ENCODE peak calls at places on chromosomes 6 and 20, in ten cellular contexts. One of them, this sample, is unnamed.

GRCh38 chr20:35539756-35540212 is 2.1 kb upstream of the ERGIC3 start:
- DNase-seq in fibroblast of pulmonary artery: peak
- DNase-seq in kidney: no peak
- DNase-seq in mucosa of descending colon: peak
- DNase-seq in Peyer's patch: peak
- DNase-seq in HCT116: no peak
- DNase-seq in upper lobe of right lung: peak
- DNase-seq in tibial nerve: no peak
- DNase-seq in cardiac fibroblast: no peak
- DNase-seq in astrocyte of the spinal cord: no peak
- DNase-seq in this sample: peak

GRCh38 chr6:142013875-142014495 is 118.7 kb upstream of the GJE1 start:
- DNase-seq in fibroblast of pulmonary artery: no peak
- DNase-seq in kidney: no peak
- DNase-seq in mucosa of descending colon: no peak
- DNase-seq in Peyer's patch: no peak
- DNase-seq in HCT116: peak
- DNase-seq in upper lobe of right lung: no peak
- DNase-seq in tibial nerve: no peak
- DNase-seq in cardiac fibroblast: peak
- DNase-seq in astrocyte of the spinal cord: peak
- DNase-seq in this sample: no peak

GRCh38 chr20:62667530-62668440 is 25.5 kb downstream of the SLCO4A1 start:
- DNase-seq in fibroblast of pulmonary artery: no peak
- DNase-seq in kidney: no peak
- DNase-seq in mucosa of descending colon: no peak
- DNase-seq in Peyer's patch: no peak
- DNase-seq in HCT116: no peak
- DNase-seq in upper lobe of right lung: no peak
- DNase-seq in tibial nerve: no peak
- DNase-seq in cardiac fibroblast: no peak
- DNase-seq in astrocyte of the spinal cord: no peak
- DNase-seq in this sample: no peak

GRCh38 chr6:81480139-81480538 is 272.3 kb downstream of the TENT5A start:
- DNase-seq in fibroblast of pulmonary artery: no peak
- DNase-seq in kidney: no peak
- DNase-seq in mucosa of descending colon: no peak
- DNase-seq in Peyer's patch: no peak
- DNase-seq in HCT116: no peak
- DNase-seq in upper lobe of right lung: no peak
- DNase-seq in tibial nerve: no peak
- DNase-seq in cardiac fibroblast: peak
- DNase-seq in astrocyte of the spinal cord: peak
- DNase-seq in this sample: peak

GRCh38 chr20:10792291-10792690 is 118.5 kb upstream of the JAG1 start:
- DNase-seq in fibroblast of pulmonary artery: no peak
- DNase-seq in kidney: no peak
- DNase-seq in mucosa of descending colon: no peak
- DNase-seq in Peyer's patch: no peak
- DNase-seq in HCT116: no peak
- DNase-seq in upper lobe of right lung: no peak
- DNase-seq in tibial nerve: no peak
- DNase-seq in cardiac fibroblast: no peak
- DNase-seq in astrocyte of the spinal cord: peak
- DNase-seq in this sample: peak

GRCh38 chr6:30743099-30744053 is 889 bp upstream of the FLOT1 start:
- DNase-seq in fibroblast of pulmonary artery: peak
- DNase-seq in kidney: peak
- DNase-seq in mucosa of descending colon: peak
- DNase-seq in Peyer's patch: peak
- DNase-seq in HCT116: no peak
- DNase-seq in upper lobe of right lung: peak
- DNase-seq in tibial nerve: no peak
- DNase-seq in cardiac fibroblast: peak
- DNase-seq in astrocyte of the spinal cord: no peak
- DNase-seq in this sample: peak

GRCh38 chr20:63706852-63707557 is 771 bp downstream of the ARFRP1 start:
- DNase-seq in fibroblast of pulmonary artery: peak
- DNase-seq in kidney: peak
- DNase-seq in mucosa of descending colon: peak
- DNase-seq in Peyer's patch: peak
- DNase-seq in HCT116: no peak
- DNase-seq in upper lobe of right lung: peak
- DNase-seq in tibial nerve: no peak
- DNase-seq in cardiac fibroblast: peak
- DNase-seq in astrocyte of the spinal cord: no peak
- DNase-seq in this sample: peak

GRCh38 chr6:105227292-105227628 is 47.4 kb upstream of the POPDC3 start:
- DNase-seq in fibroblast of pulmonary artery: no peak
- DNase-seq in kidney: no peak
- DNase-seq in mucosa of descending colon: no peak
- DNase-seq in Peyer's patch: no peak
- DNase-seq in HCT116: no peak
- DNase-seq in upper lobe of right lung: no peak
- DNase-seq in tibial nerve: no peak
- DNase-seq in cardiac fibroblast: no peak
- DNase-seq in astrocyte of the spinal cord: no peak
- DNase-seq in this sample: no peak

GRCh38 chr6:73722318-73723060 is 26.5 kb downstream of the CD109 start:
- DNase-seq in fibroblast of pulmonary artery: peak
- DNase-seq in kidney: no peak
- DNase-seq in mucosa of descending colon: no peak
- DNase-seq in Peyer's patch: no peak
- DNase-seq in HCT116: no peak
- DNase-seq in upper lobe of right lung: no peak
- DNase-seq in tibial nerve: no peak
- DNase-seq in cardiac fibroblast: peak
- DNase-seq in astrocyte of the spinal cord: peak
- DNase-seq in this sample: peak

GRCh38 chr20:51800132-51800721 is 2.1 kb downstream of the SALL4 start:
- DNase-seq in fibroblast of pulmonary artery: peak
- DNase-seq in kidney: peak
- DNase-seq in mucosa of descending colon: peak
- DNase-seq in Peyer's patch: peak
- DNase-seq in HCT116: peak
- DNase-seq in upper lobe of right lung: peak
- DNase-seq in tibial nerve: no peak
- DNase-seq in cardiac fibroblast: peak
- DNase-seq in astrocyte of the spinal cord: peak
- DNase-seq in this sample: peak

DNA sequence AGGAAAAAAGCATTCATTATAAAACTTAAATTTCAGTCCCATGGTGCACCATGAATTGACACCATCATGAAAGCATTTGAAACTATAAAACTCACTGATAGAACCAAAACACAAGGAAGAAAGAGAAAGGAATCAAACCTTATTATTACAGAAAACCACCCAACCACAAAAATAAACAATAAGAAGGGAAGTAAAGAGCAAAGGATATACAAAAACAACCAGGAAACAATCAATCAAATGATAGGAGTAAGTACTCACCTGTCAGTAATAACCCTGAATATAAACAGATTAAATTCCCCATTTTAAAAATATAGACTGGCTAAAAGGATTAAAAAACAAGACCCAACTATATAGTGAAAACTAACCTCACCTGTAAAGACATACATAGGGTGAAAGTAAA is 5.8 kb downstream of the SLPI start:
- DNase-seq in fibroblast of pulmonary artery: no peak
- DNase-seq in kidney: no peak
- DNase-seq in mucosa of descending colon: no peak
- DNase-seq in Peyer's patch: no peak
- DNase-seq in HCT116: no peak
- DNase-seq in upper lobe of right lung: no peak
- DNase-seq in tibial nerve: no peak
- DNase-seq in cardiac fibroblast: no peak
- DNase-seq in astrocyte of the spinal cord: no peak
- DNase-seq in this sample: no peak
- H3K4me3 ChIP-seq in fibroblast of pulmonary artery: no peak
- H3K4me3 ChIP-seq in kidney: no peak
- H3K4me3 ChIP-seq in mucosa of descending colon: no peak
- H3K4me3 ChIP-seq in Peyer's patch: no peak
- H3K4me3 ChIP-seq in HCT116: no peak
- H3K4me3 ChIP-seq in upper lobe of right lung: no peak
- H3K4me3 ChIP-seq in tibial nerve: no peak
- H3K4me3 ChIP-seq in cardiac fibroblast: no peak
- H3K4me3 ChIP-seq in astrocyte of the spinal cord: no peak
- H3K4me3 ChIP-seq in this sample: no peak

GRCh38 chr6:79234150-79235022 is at the start of gene HMGN3:
- DNase-seq in fibroblast of pulmonary artery: peak
- DNase-seq in kidney: peak
- DNase-seq in mucosa of descending colon: peak
- DNase-seq in Peyer's patch: peak
- DNase-seq in HCT116: peak
- DNase-seq in upper lobe of right lung: peak
- DNase-seq in tibial nerve: peak
- DNase-seq in cardiac fibroblast: peak
- DNase-seq in astrocyte of the spinal cord: peak
- DNase-seq in this sample: peak

GRCh38 chr6:79233611-79234149 is 802 bp downstream of the HMGN3 start:
- DNase-seq in fibroblast of pulmonary artery: peak
- DNase-seq in kidney: peak
- DNase-seq in mucosa of descending colon: peak
- DNase-seq in Peyer's patch: peak
- DNase-seq in HCT116: peak
- DNase-seq in upper lobe of right lung: peak
- DNase-seq in tibial nerve: peak
- DNase-seq in cardiac fibroblast: peak
- DNase-seq in astrocyte of the spinal cord: peak
- DNase-seq in this sample: peak

GRCh38 chr6:79240509-79240908 is 6.0 kb upstream of the HMGN3 start:
- DNase-seq in fibroblast of pulmonary artery: peak
- DNase-seq in kidney: no peak
- DNase-seq in mucosa of descending colon: no peak
- DNase-seq in Peyer's patch: no peak
- DNase-seq in HCT116: no peak
- DNase-seq in upper lobe of right lung: no peak
- DNase-seq in tibial nerve: no peak
- DNase-seq in cardiac fibroblast: peak
- DNase-seq in astrocyte of the spinal cord: no peak
- DNase-seq in this sample: peak

DNA sequence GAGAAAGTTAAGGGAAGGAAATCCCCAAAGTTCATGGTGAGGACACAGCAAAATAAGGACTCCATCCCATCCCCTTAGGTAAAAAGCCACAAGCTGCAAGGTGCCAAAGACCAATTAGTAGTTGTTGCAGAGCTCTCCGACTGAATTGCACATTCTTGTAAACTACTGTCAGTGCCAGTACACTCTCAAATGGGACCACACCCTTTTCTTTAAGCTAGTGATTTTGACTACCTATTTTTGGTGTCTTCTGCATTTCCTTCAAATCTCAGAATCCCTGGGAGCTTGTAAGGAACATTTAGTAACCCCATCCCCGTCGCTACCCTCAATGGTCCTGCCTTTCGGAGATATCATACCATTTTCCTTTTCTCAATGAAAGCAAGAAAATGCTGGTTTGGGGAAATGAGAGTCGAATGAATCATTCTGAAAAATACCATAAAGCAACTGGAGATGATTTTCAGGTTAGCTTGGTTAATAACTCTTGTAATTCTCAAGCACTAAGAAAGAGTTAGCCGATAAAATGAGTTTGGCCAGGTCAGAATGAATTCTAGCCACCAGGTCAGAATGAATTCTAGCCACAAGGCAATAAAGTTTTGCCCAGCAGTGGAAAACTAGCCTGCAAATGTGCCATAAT is 5.2 kb upstream of the HMGN3 start:
- DNase-seq in fibroblast of pulmonary artery: no peak
- DNase-seq in kidney: no peak
- DNase-seq in mucosa of descending colon: no peak
- DNase-seq in Peyer's patch: no peak
- DNase-seq in HCT116: no peak
- DNase-seq in upper lobe of right lung: no peak
- DNase-seq in tibial nerve: no peak
- DNase-seq in cardiac fibroblast: no peak
- DNase-seq in astrocyte of the spinal cord: no peak
- DNase-seq in this sample: no peak
- TF ChIP-seq CTCF in fibroblast of pulmonary artery: no peak
- TF ChIP-seq CTCF in kidney: no peak
- TF ChIP-seq CTCF in mucosa of descending colon: no peak
- TF ChIP-seq CTCF in Peyer's patch: no peak
- TF ChIP-seq CTCF in HCT116: no peak
- TF ChIP-seq CTCF in upper lobe of right lung: no peak
- TF ChIP-seq CTCF in tibial nerve: no peak
- TF ChIP-seq CTCF in cardiac fibroblast: no peak
- TF ChIP-seq CTCF in astrocyte of the spinal cord: no peak
- TF ChIP-seq CTCF in this sample: no peak

GRCh38 chr6:32607263-32607987 is 17.8 kb upstream of the HLA-DRB1 start:
- DNase-seq in fibroblast of pulmonary artery: no peak
- DNase-seq in kidney: no peak
- DNase-seq in mucosa of descending colon: no peak
- DNase-seq in Peyer's patch: no peak
- DNase-seq in HCT116: no peak
- DNase-seq in upper lobe of right lung: no peak
- DNase-seq in tibial nerve: no peak
- DNase-seq in cardiac fibroblast: no peak
- DNase-seq in astrocyte of the spinal cord: no peak
- DNase-seq in this sample: no peak

GRCh38 chr6:32603888-32604287 is 14.2 kb upstream of the HLA-DRB1 start:
- DNase-seq in fibroblast of pulmonary artery: no peak
- DNase-seq in kidney: no peak
- DNase-seq in mucosa of descending colon: no peak
- DNase-seq in Peyer's patch: no peak
- DNase-seq in HCT116: no peak
- DNase-seq in upper lobe of right lung: no peak
- DNase-seq in tibial nerve: no peak
- DNase-seq in cardiac fibroblast: no peak
- DNase-seq in astrocyte of the spinal cord: no peak
- DNase-seq in this sample: no peak

GRCh38 chr6:32607988-32608298 is 18.3 kb upstream of the HLA-DRB1 start:
- DNase-seq in fibroblast of pulmonary artery: no peak
- DNase-seq in kidney: no peak
- DNase-seq in mucosa of descending colon: no peak
- DNase-seq in Peyer's patch: no peak
- DNase-seq in HCT116: no peak
- DNase-seq in upper lobe of right lung: no peak
- DNase-seq in tibial nerve: no peak
- DNase-seq in cardiac fibroblast: no peak
- DNase-seq in astrocyte of the spinal cord: no peak
- DNase-seq in this sample: no peak

GRCh38 chr6:32602403-32602802 is 12.8 kb upstream of the HLA-DRB1 start:
- DNase-seq in fibroblast of pulmonary artery: no peak
- DNase-seq in kidney: no peak
- DNase-seq in mucosa of descending colon: no peak
- DNase-seq in Peyer's patch: no peak
- DNase-seq in HCT116: no peak
- DNase-seq in upper lobe of right lung: no peak
- DNase-seq in tibial nerve: no peak
- DNase-seq in cardiac fibroblast: no peak
- DNase-seq in astrocyte of the spinal cord: no peak
- DNase-seq in this sample: no peak

GRCh38 chr6:32604434-32604877 is 14.8 kb upstream of the HLA-DRB1 start:
- DNase-seq in fibroblast of pulmonary artery: peak
- DNase-seq in kidney: no peak
- DNase-seq in mucosa of descending colon: no peak
- DNase-seq in Peyer's patch: no peak
- DNase-seq in HCT116: no peak
- DNase-seq in upper lobe of right lung: no peak
- DNase-seq in tibial nerve: no peak
- DNase-seq in cardiac fibroblast: no peak
- DNase-seq in astrocyte of the spinal cord: no peak
- DNase-seq in this sample: peak
- H3K4me3 ChIP-seq in fibroblast of pulmonary artery: no peak
- H3K4me3 ChIP-seq in kidney: peak
- H3K4me3 ChIP-seq in mucosa of descending colon: no peak
- H3K4me3 ChIP-seq in Peyer's patch: no peak
- H3K4me3 ChIP-seq in HCT116: no peak
- H3K4me3 ChIP-seq in upper lobe of right lung: no peak
- H3K4me3 ChIP-seq in tibial nerve: no peak
- H3K4me3 ChIP-seq in cardiac fibroblast: no peak
- H3K4me3 ChIP-seq in astrocyte of the spinal cord: no peak
- H3K4me3 ChIP-seq in this sample: no peak

GRCh38 chr6:63571382-63571882 is 848 bp upstream of the LOC128125822 start:
- DNase-seq in fibroblast of pulmonary artery: no peak
- DNase-seq in kidney: no peak
- DNase-seq in mucosa of descending colon: no peak
- DNase-seq in Peyer's patch: no peak
- DNase-seq in HCT116: no peak
- DNase-seq in upper lobe of right lung: no peak
- DNase-seq in tibial nerve: no peak
- DNase-seq in cardiac fibroblast: no peak
- DNase-seq in astrocyte of the spinal cord: no peak
- DNase-seq in this sample: no peak
- TF ChIP-seq CTCF in fibroblast of pulmonary artery: no peak
- TF ChIP-seq CTCF in kidney: no peak
- TF ChIP-seq CTCF in mucosa of descending colon: no peak
- TF ChIP-seq CTCF in Peyer's patch: no peak
- TF ChIP-seq CTCF in HCT116: no peak
- TF ChIP-seq CTCF in upper lobe of right lung: no peak
- TF ChIP-seq CTCF in tibial nerve: no peak
- TF ChIP-seq CTCF in cardiac fibroblast: no peak
- TF ChIP-seq CTCF in astrocyte of the spinal cord: no peak
- TF ChIP-seq CTCF in this sample: peak